ENCODE peak calls at places on chromosome 20, in five cellular contexts. M is right lobe of liver, C is A673, O is hepatocyte, Y is IMR-90. J is an unnamed sample.
A peak's percentile ranks its signal among the peaks of the same experiment; 100 is the strongest.

GRCh38 chr20:21315138-21315537 is 12.0 kb downstream of the XRN2 start:
- DNase-seq in M (no peak), C (no peak), O (no peak), Y (peak; percentile 78), J (no peak)

GRCh38 chr20:24965065-24965919 is 16.2 kb downstream of the CST7 start:
- DNase-seq in M (no peak), C (no peak), O (no peak), Y (no peak), J (peak; percentile 76)

GRCh38 chr20:23446505-23446904 is 6.2 kb downstream of the CST11 start:
- DNase-seq in M (no peak), C (peak; percentile 53), O (peak; percentile 40), Y (peak; percentile 21), J (peak; percentile 83)

GRCh38 chr20:35901678-35902544 is 52.4 kb downstream of the SCAND1 start:
- DNase-seq in M (no peak), C (peak; percentile 29), O (peak; percentile 27), Y (peak; percentile 97), J (peak; percentile 79)

GRCh38 chr20:61307686-61308085 is 55.6 kb downstream of the CDH4 start:
- DNase-seq in M (peak; percentile 27), C (no peak), O (no peak), Y (no peak), J (no peak)

GRCh38 chr20:46089338-46090094 is at the start of gene NCOA5:
- DNase-seq in M (peak; percentile 97), C (peak; percentile 98), O (peak; percentile 97), Y (peak; percentile 95), J (peak; percentile 96)

GRCh38 chr20:4488407-4489339 is 233.0 kb upstream of the PRND start:
- DNase-seq in M (no peak), C (no peak), O (no peak), Y (peak; percentile 85), J (no peak)

GRCh38 chr20:40331699-40332098 is 357.3 kb downstream of the MAFB start:
- DNase-seq in M (no peak), C (peak; percentile 40), O (no peak), Y (no peak), J (no peak)

GRCh38 chr20:17823382-17824144 is 123.8 kb downstream of the BANF2 start:
- DNase-seq in M (no peak), C (no peak), O (peak; percentile 52), Y (no peak), J (no peak)

GRCh38 chr20:22455259-22455658 is 129.1 kb downstream of the FOXA2 start:
- DNase-seq in M (no peak), C (no peak), O (no peak), Y (no peak), J (no peak)

GRCh38 chr20:52083627-52084232 is 107.8 kb downstream of the ZFP64 start:
- DNase-seq in M (no peak), C (peak; percentile 86), O (peak; percentile 78), Y (peak; percentile 75), J (peak; percentile 58)

GRCh38 chr20:4066551-4066950 is 51.2 kb upstream of the RNF24 start:
- DNase-seq in M (no peak), C (no peak), O (no peak), Y (no peak), J (no peak)

GRCh38 chr20:46695888-46696287 is 6.6 kb upstream of the TP53RK start:
- DNase-seq in M (no peak), C (no peak), O (peak; percentile 44), Y (peak; percentile 69), J (no peak)

GRCh38 chr20:7449269-7449668 is 491.0 kb downstream of the HAO1 start:
- DNase-seq in M (no peak), C (no peak), O (no peak), Y (no peak), J (no peak)

GRCh38 chr20:41361757-41362747 is 4.6 kb downstream of the EMILIN3 start:
- DNase-seq in M (no peak), C (no peak), O (no peak), Y (no peak), J (no peak)

GRCh38 chr20:25285091-25285647 is 37.3 kb downstream of the PYGB start:
- DNase-seq in M (peak; percentile 35), C (peak; percentile 17), O (no peak), Y (no peak), J (peak; percentile 22)

GRCh38 chr20:42276718-42277117 is 658.5 kb upstream of the CHD6 start:
- DNase-seq in M (no peak), C (no peak), O (no peak), Y (no peak), J (no peak)

GRCh38 chr20:29690274-29690673 is 1567.2 kb upstream of the DEFB115 start:
- DNase-seq in M (peak; percentile 37), C (no peak), O (no peak), Y (no peak), J (no peak)

GRCh38 chr20:60097285-60097684 is 139.1 kb downstream of the CDH26 start:
- DNase-seq in M (no peak), C (no peak), O (no peak), Y (no peak), J (no peak)

GRCh38 chr20:17281478-17281877 is 54.6 kb downstream of the PCSK2 start:
- DNase-seq in M (no peak), C (peak; percentile 49), O (peak; percentile 62), Y (peak; percentile 19), J (peak; percentile 84)

GRCh38 chr20:23050847-23051627 is 1.6 kb upstream of the THBD start:
- DNase-seq in M (peak; percentile 71), C (peak; percentile 66), O (peak; percentile 93), Y (peak; percentile 52), J (peak; percentile 41)

GRCh38 chr20:10961651-10962288 is 288.0 kb upstream of the JAG1 start:
- DNase-seq in M (no peak), C (no peak), O (no peak), Y (no peak), J (no peak)
- H3K4me3 ChIP-seq in M (no peak overlapping the region), C (no peak overlapping the region), O (no peak overlapping the region), Y (no peak overlapping the region), J (no peak overlapping the region)

GRCh38 chr20:62875419-62876355 is 14.1 kb upstream of the TCFL5 start:
- DNase-seq in M (no peak), C (peak; percentile 91), O (peak; percentile 90), Y (peak; percentile 83), J (peak; percentile 87)
- TF ChIP-seq CTCF in M (peak; percentile 41), C (peak; percentile 63), O (peak; percentile 45), Y (peak; percentile 64), J (peak; percentile 59)

DNA sequence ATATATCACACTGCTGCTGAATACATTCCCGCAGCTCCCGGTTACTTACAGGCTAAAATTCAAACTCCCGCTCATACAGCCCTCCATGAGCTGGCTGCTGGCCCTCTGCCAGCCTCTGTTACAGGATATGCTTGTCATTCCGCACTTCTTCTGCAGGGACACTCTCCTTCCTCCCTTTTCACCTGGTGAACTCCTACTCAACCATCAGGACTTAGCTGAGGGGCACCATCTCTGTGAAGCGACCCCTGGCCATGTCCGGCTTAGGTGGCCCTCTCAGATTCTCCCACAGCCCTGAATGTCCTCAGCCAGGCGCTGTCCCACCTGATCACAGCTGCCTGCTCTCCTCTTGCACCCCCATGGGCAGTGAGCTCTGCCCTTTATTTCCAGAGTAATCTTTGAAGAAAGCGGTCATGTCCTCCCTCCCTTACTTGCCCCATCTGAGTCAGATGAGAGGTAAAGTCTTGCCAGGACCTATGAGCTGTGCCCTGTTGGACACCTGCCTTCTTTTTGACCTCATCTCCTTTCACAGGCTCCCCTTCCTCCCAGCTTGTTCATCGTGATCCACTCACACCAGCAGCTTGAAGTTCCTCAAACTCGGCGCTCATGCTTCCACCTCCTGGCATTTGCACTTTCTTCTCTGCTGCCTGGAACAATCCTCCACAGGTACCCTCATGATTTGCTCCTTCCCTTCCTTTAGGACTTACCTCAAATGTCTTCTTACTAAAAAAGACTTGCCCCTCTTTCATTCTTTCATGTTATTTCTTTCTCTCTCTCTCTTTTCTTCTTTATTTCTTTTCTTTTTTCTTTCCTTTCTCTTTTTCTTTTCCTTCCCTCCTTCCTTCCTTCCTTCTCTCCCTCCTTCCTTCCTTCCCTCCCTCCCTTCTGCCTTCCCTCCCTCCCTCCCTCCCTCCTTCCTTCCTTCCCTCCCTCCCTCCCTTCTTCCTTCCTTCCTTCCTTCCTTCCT is 5.6 kb downstream of the CYP24A1 start:
- DNase-seq in M (no peak), C (peak; percentile 62), O (peak; percentile 28), Y (peak; percentile 23), J (no peak)
- H3K4me3 ChIP-seq in M (no peak overlapping the region), C (no peak overlapping the region), O (no peak overlapping the region), Y (no peak overlapping the region), J (no peak overlapping the region)

GRCh38 chr20:911882-912600 is 4.1 kb downstream of the ANGPT4 start:
- DNase-seq in M (peak; percentile 19), C (no peak), O (no peak), Y (no peak), J (no peak)
- TF ChIP-seq CTCF in M (no peak), C (no peak), O (no peak), Y (no peak), J (peak; percentile 28)

DNA sequence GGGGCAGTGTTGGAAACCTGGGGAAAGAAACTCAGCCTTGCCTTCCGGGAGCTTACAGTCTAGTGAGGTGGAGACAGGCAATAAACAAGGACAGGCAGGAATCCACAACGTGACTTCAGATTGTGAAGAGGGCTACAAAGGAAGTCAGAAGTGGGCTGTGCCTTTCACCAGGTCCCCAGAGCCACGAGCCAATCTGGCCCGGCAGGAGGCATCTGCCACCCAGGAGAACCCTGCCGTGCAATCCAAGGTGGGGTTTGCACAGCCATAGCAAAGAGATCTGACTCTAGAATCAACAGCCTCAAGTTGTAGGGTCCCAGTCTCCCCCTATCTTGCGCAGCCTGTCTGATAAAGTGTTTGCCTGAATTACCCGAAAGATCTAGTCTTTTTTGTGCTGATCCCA is 5.5 kb downstream of the SLC32A1 start:
- DNase-seq in M (no peak), C (no peak), O (no peak), Y (no peak), J (no peak)
- H3K4me3 ChIP-seq in M (no peak overlapping the region), C (no peak overlapping the region), O (no peak overlapping the region), Y (no peak overlapping the region), J (no peak overlapping the region)

DNA sequence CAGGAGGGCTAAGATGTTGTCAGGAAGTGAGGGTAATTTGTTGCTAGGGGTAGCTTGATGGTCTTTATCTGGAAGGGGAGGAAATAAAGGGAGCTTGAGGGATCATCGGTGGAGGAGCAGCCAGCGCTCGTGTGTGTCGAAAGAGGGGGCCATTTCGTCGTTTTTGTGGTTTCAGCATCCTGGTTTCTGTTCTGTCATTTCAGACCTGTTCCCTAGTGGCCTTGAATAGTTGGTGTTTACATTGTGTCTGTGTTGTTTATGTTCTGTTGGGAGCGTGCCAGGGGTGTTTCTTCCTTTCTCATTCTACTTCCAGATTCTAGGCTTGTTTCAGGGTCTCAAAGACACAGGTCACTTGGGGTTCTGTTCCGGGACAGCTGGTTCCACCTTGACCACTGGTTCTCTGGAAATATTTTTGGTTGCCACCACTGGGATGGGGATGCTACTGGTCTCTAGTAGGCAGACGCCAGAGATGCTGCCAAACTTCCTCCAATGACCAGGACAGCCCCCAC is 113.9 kb upstream of the NAA20 start:
- DNase-seq in M (no peak), C (peak; percentile 53), O (peak; percentile 49), Y (peak; percentile 76), J (no peak)
- TF ChIP-seq CTCF in M (peak; percentile 14), C (peak; percentile 41), O (peak; percentile 52), Y (peak; percentile 56), J (no peak)